ENCODE peak calls at places on chromosomes 3 and 15, in four cellular contexts. A, H, C and N are unnamed samples.

GRCh38 chr15:85324202-85324601 is 56.2 kb upstream of the AKAP13 start:
- DNase-seq in A (no peak), H (no peak), C (no peak), N (no peak)

GRCh38 chr3:118573922-118574321 is 460.7 kb downstream of the IGSF11 start:
- DNase-seq in A (no peak), H (no peak), C (no peak), N (no peak)

GRCh38 chr15:66065325-66065724 is 188.2 kb downstream of the MEGF11 start:
- DNase-seq in A (no peak), H (no peak), C (no peak), N (no peak)

GRCh38 chr3:182671942-182672341 is 121.4 kb upstream of the ATP11B start:
- DNase-seq in A (peak; percentile 30), H (no peak), C (no peak), N (no peak)

GRCh38 chr15:61401903-61402698 is 173.0 kb upstream of the RORA start:
- DNase-seq in A (no peak), H (no peak), C (no peak), N (no peak)

GRCh38 chr3:168511428-168512014 is 415.8 kb upstream of the GOLIM4 start:
- DNase-seq in A (peak; percentile 7), H (no peak), C (no peak), N (no peak)

GRCh38 chr3:72891053-72891855 is 3.4 kb downstream of the GXYLT2 start:
- DNase-seq in A (peak; percentile 87), H (peak; percentile 93), C (no peak), N (no peak)

GRCh38 chr3:15500107-15500724 is 21.3 kb downstream of the COLQ start:
- DNase-seq in A (no peak), H (no peak), C (no peak), N (no peak)

GRCh38 chr3:65619391-65620298 is 419.1 kb downstream of the MAGI1 start:
- DNase-seq in A (peak; percentile 6), H (peak; percentile 10), C (no peak), N (no peak)

GRCh38 chr3:163891771-163892170 is 1186.5 kb downstream of the SI start:
- DNase-seq in A (no peak), H (no peak), C (no peak), N (no peak)

GRCh38 chr3:9951962-9952805 is at the start of gene PRRT3:
- DNase-seq in A (peak; percentile 31), H (no peak), C (no peak), N (peak; percentile 51)

GRCh38 chr3:165210132-165210531 is 13.9 kb upstream of the SLITRK3 start:
- DNase-seq in A (no peak), H (no peak), C (no peak), N (no peak)

GRCh38 chr3:157631468-157631867 is 128.3 kb upstream of the VEPH1 start:
- DNase-seq in A (peak; percentile 65), H (no peak), C (no peak), N (no peak)

GRCh38 chr3:187989458-187990153 is 164.4 kb upstream of the LPP start:
- DNase-seq in A (no peak), H (no peak), C (no peak), N (no peak)

GRCh38 chr3:123336001-123336400 is 112.9 kb downstream of the ADCY5 start:
- DNase-seq in A (no peak), H (no peak), C (no peak), N (no peak)

GRCh38 chr3:65170357-65171090 is 482.7 kb upstream of the ADAMTS9 start:
- DNase-seq in A (peak; percentile 51), H (no peak), C (peak; percentile 86), N (no peak)

GRCh38 chr3:168431436-168431835 is 335.7 kb upstream of the GOLIM4 start:
- DNase-seq in A (no peak), H (no peak), C (no peak), N (no peak)

GRCh38 chr3:130473416-130473815 is 43.6 kb upstream of the COL6A6 start:
- DNase-seq in A (no peak), H (no peak), C (no peak), N (no peak)

GRCh38 chr3:66336358-66336766 is 115.6 kb downstream of the SLC25A26 start:
- DNase-seq in A (peak; percentile 4), H (no peak), C (no peak), N (no peak)

GRCh38 chr15:48355377-48355776 is 24.1 kb downstream of the DUT start:
- DNase-seq in A (no peak), H (no peak), C (no peak), N (no peak)

GRCh38 chr15:97995881-97996603 is 35.5 kb downstream of the ARRDC4 start:
- DNase-seq in A (peak; percentile 64), H (no peak), C (no peak), N (no peak)